ENCODE peak calls at places on chromosomes 2 and 18, in eight cellular contexts. G is colonic mucosa; E is ELF-1; P is Calu3; I is stimulated activated CD4-positive, alpha-beta T cell treated with anti-CD3 and anti-CD28 coated beads, Interleukin-4, amount 100 ng/mL, for 24 hours; M is activated effector memory CD4-positive, alpha-beta T cell treated with anti-CD3 and anti-CD28 coated beads, Interleukin-2, amount 50 U/mL, for 16 hours; N is PC-9; W is NCI-H1417. C is an unnamed sample.

GRCh38 chr18:11320981-11321380 is 171.6 kb upstream of the PIEZO2 start:
- DNase-seq in G (no peak), E (no peak), P (no peak), I (no peak), M (no peak), N (no peak), W (no peak), C (no peak)

GRCh38 chr18:79857082-79857661 is 59.4 kb downstream of the KCNG2 start:
- DNase-seq in G (peak; percentile 9), E (peak; percentile 23), P (no peak), I (no peak), M (no peak), N (no peak), W (peak; percentile 62), C (no peak)

GRCh38 chr2:208466133-208466919 is 59.7 kb downstream of the PTH2R start:
- DNase-seq in G (peak; percentile 39), E (peak; percentile 63), P (peak; percentile 70), I (no peak), M (no peak), N (peak; percentile 23), W (peak; percentile 86), C (peak; percentile 34)

GRCh38 chr2:142223309-142223708 is 92.5 kb upstream of the LRP1B start:
- DNase-seq in G (no peak), E (no peak), P (no peak), I (no peak), M (no peak), N (no peak), W (peak; percentile 36), C (no peak)

GRCh38 chr2:43131051-43131889 is 95.1 kb downstream of the ZFP36L2 start:
- DNase-seq in G (peak; percentile 85), E (peak; percentile 72), P (peak; percentile 84), I (peak; percentile 73), M (peak; percentile 90), N (peak; percentile 94), W (peak; percentile 31), C (no peak)

GRCh38 chr2:95359035-95359434 is 43.5 kb upstream of the FAHD2A start:
- DNase-seq in G (peak; percentile 0), E (no peak), P (no peak), I (no peak), M (no peak), N (no peak), W (no peak), C (no peak)

GRCh38 chr2:47819834-47820233 is 36.9 kb downstream of the MSH6 start:
- DNase-seq in G (no peak), E (no peak), P (no peak), I (no peak), M (no peak), N (no peak), W (no peak), C (no peak)

GRCh38 chr2:3656762-3657691 is 973 bp upstream of the ALLC start:
- DNase-seq in G (no peak), E (peak; percentile 74), P (no peak), I (no peak), M (no peak), N (no peak), W (peak; percentile 18), C (no peak)

GRCh38 chr2:231683292-231683898 is 24.9 kb upstream of the PTMA start:
- DNase-seq in G (no peak), E (no peak), P (no peak), I (no peak), M (no peak), N (no peak), W (peak; percentile 78), C (peak; percentile 13)

GRCh38 chr2:47237375-47238357 is 82.6 kb upstream of the STPG4 start:
- DNase-seq in G (no peak), E (peak; percentile 78), P (no peak), I (no peak), M (no peak), N (no peak), W (no peak), C (peak; percentile 47)

GRCh38 chr2:212109217-212109616 is 429.4 kb downstream of the ERBB4 start:
- DNase-seq in G (no peak), E (no peak), P (no peak), I (no peak), M (no peak), N (no peak), W (no peak), C (no peak)

GRCh38 chr2:33903237-33903636 is 304.1 kb upstream of the FAM98A start:
- DNase-seq in G (no peak), E (no peak), P (no peak), I (no peak), M (no peak), N (no peak), W (no peak), C (no peak)

GRCh38 chr2:127884436-127884835 is 1.3 kb downstream of the AMMECR1L start:
- DNase-seq in G (no peak), E (no peak), P (no peak), I (no peak), M (no peak), N (peak; percentile 6), W (no peak), C (no peak)

GRCh38 chr2:216546646-216547403 is 48.2 kb downstream of the RPL37A start:
- DNase-seq in G (no peak), E (no peak), P (no peak), I (no peak), M (no peak), N (no peak), W (no peak), C (no peak)

GRCh38 chr2:227325824-227326195 is 759 bp downstream of the MFF start:
- DNase-seq in G (peak; percentile 70), E (peak; percentile 80), P (peak; percentile 45), I (no peak), M (no peak), N (peak; percentile 39), W (peak; percentile 81), C (no peak)

GRCh38 chr2:75476778-75477177 is 84.0 kb downstream of the EVA1A start:
- DNase-seq in G (no peak), E (no peak), P (no peak), I (no peak), M (no peak), N (no peak), W (peak; percentile 66), C (no peak)